ENCODE peak calls at places on chromosome 17, in nine cellular contexts. One of them, this sample, is unnamed.

GRCh38 chr17:42720996-42721583 is 23.8 kb downstream of the EZH1 start:
- DNase-seq in effector CD4-positive, alpha-beta T cell: peak
- DNase-seq in substantia nigra: no peak
- DNase-seq in left colon: no peak
- DNase-seq in smooth muscle cell of the brain vasculature: peak
- DNase-seq in left lung: no peak
- DNase-seq in NCI-H1417 treated with DMSO at 0.1 percent for 48 hours: peak
- DNase-seq in body of pancreas: peak
- DNase-seq in Ammon's horn: peak
- DNase-seq in this sample: peak

GRCh38 chr17:71168083-71168741 is 952.6 kb upstream of the SOX9 start:
- DNase-seq in effector CD4-positive, alpha-beta T cell: no peak
- DNase-seq in substantia nigra: no peak
- DNase-seq in left colon: no peak
- DNase-seq in smooth muscle cell of the brain vasculature: no peak
- DNase-seq in left lung: no peak
- DNase-seq in NCI-H1417 treated with DMSO at 0.1 percent for 48 hours: no peak
- DNase-seq in body of pancreas: peak
- DNase-seq in Ammon's horn: no peak
- DNase-seq in this sample: no peak

GRCh38 chr17:42849031-42849430 is 2.0 kb upstream of the AOC3 start:
- DNase-seq in effector CD4-positive, alpha-beta T cell: no peak
- DNase-seq in substantia nigra: no peak
- DNase-seq in left colon: no peak
- DNase-seq in smooth muscle cell of the brain vasculature: no peak
- DNase-seq in left lung: no peak
- DNase-seq in NCI-H1417 treated with DMSO at 0.1 percent for 48 hours: no peak
- DNase-seq in body of pancreas: no peak
- DNase-seq in Ammon's horn: no peak
- DNase-seq in this sample: no peak

GRCh38 chr17:79298801-79299200 is 224.2 kb downstream of the ENGASE start:
- DNase-seq in effector CD4-positive, alpha-beta T cell: no peak
- DNase-seq in substantia nigra: no peak
- DNase-seq in left colon: no peak
- DNase-seq in smooth muscle cell of the brain vasculature: no peak
- DNase-seq in left lung: no peak
- DNase-seq in NCI-H1417 treated with DMSO at 0.1 percent for 48 hours: no peak
- DNase-seq in body of pancreas: no peak
- DNase-seq in Ammon's horn: peak
- DNase-seq in this sample: no peak

GRCh38 chr17:27778193-27778592 is 22.1 kb downstream of the NOS2 start:
- DNase-seq in effector CD4-positive, alpha-beta T cell: no peak
- DNase-seq in substantia nigra: no peak
- DNase-seq in left colon: no peak
- DNase-seq in smooth muscle cell of the brain vasculature: no peak
- DNase-seq in left lung: peak
- DNase-seq in NCI-H1417 treated with DMSO at 0.1 percent for 48 hours: no peak
- DNase-seq in body of pancreas: no peak
- DNase-seq in Ammon's horn: no peak
- DNase-seq in this sample: no peak

GRCh38 chr17:27293359-27293897 is 486 bp upstream of the WSB1 start:
- DNase-seq in effector CD4-positive, alpha-beta T cell: no peak
- DNase-seq in substantia nigra: no peak
- DNase-seq in left colon: peak
- DNase-seq in smooth muscle cell of the brain vasculature: no peak
- DNase-seq in left lung: peak
- DNase-seq in NCI-H1417 treated with DMSO at 0.1 percent for 48 hours: no peak
- DNase-seq in body of pancreas: no peak
- DNase-seq in Ammon's horn: no peak
- DNase-seq in this sample: peak

GRCh38 chr17:62725791-62726249 is 82.3 kb downstream of the MARCHF10 start:
- DNase-seq in effector CD4-positive, alpha-beta T cell: no peak
- DNase-seq in substantia nigra: no peak
- DNase-seq in left colon: peak
- DNase-seq in smooth muscle cell of the brain vasculature: no peak
- DNase-seq in left lung: no peak
- DNase-seq in NCI-H1417 treated with DMSO at 0.1 percent for 48 hours: no peak
- DNase-seq in body of pancreas: no peak
- DNase-seq in Ammon's horn: no peak
- DNase-seq in this sample: no peak

GRCh38 chr17:1998426-1998784 is 26.7 kb downstream of the RTN4RL1 start:
- DNase-seq in effector CD4-positive, alpha-beta T cell: no peak
- DNase-seq in substantia nigra: no peak
- DNase-seq in left colon: peak
- DNase-seq in smooth muscle cell of the brain vasculature: no peak
- DNase-seq in left lung: no peak
- DNase-seq in NCI-H1417 treated with DMSO at 0.1 percent for 48 hours: no peak
- DNase-seq in body of pancreas: peak
- DNase-seq in Ammon's horn: no peak
- DNase-seq in this sample: no peak

GRCh38 chr17:2964831-2965230 is 98.6 kb downstream of the OR1D5 start:
- DNase-seq in effector CD4-positive, alpha-beta T cell: no peak
- DNase-seq in substantia nigra: no peak
- DNase-seq in left colon: no peak
- DNase-seq in smooth muscle cell of the brain vasculature: no peak
- DNase-seq in left lung: peak
- DNase-seq in NCI-H1417 treated with DMSO at 0.1 percent for 48 hours: no peak
- DNase-seq in body of pancreas: no peak
- DNase-seq in Ammon's horn: no peak
- DNase-seq in this sample: no peak

GRCh38 chr17:4362141-4362540 is 4.3 kb downstream of the UBE2G1 start:
- DNase-seq in effector CD4-positive, alpha-beta T cell: no peak
- DNase-seq in substantia nigra: no peak
- DNase-seq in left colon: no peak
- DNase-seq in smooth muscle cell of the brain vasculature: no peak
- DNase-seq in left lung: no peak
- DNase-seq in NCI-H1417 treated with DMSO at 0.1 percent for 48 hours: no peak
- DNase-seq in body of pancreas: no peak
- DNase-seq in Ammon's horn: peak
- DNase-seq in this sample: no peak

GRCh38 chr17:73191443-73192218 is 1.2 kb upstream of the COG1 start:
- DNase-seq in effector CD4-positive, alpha-beta T cell: peak
- DNase-seq in substantia nigra: peak
- DNase-seq in left colon: peak
- DNase-seq in smooth muscle cell of the brain vasculature: peak
- DNase-seq in left lung: no peak
- DNase-seq in NCI-H1417 treated with DMSO at 0.1 percent for 48 hours: peak
- DNase-seq in body of pancreas: peak
- DNase-seq in Ammon's horn: peak
- DNase-seq in this sample: peak

GRCh38 chr17:76687278-76688164 is 23.2 kb downstream of the MXRA7 start:
- DNase-seq in effector CD4-positive, alpha-beta T cell: no peak
- DNase-seq in substantia nigra: no peak
- DNase-seq in left colon: no peak
- DNase-seq in smooth muscle cell of the brain vasculature: no peak
- DNase-seq in left lung: no peak
- DNase-seq in NCI-H1417 treated with DMSO at 0.1 percent for 48 hours: no peak
- DNase-seq in body of pancreas: peak
- DNase-seq in Ammon's horn: no peak
- DNase-seq in this sample: no peak

GRCh38 chr17:63431939-63432804 is 13.9 kb downstream of the CYB561 start:
- DNase-seq in effector CD4-positive, alpha-beta T cell: no peak
- DNase-seq in substantia nigra: no peak
- DNase-seq in left colon: peak
- DNase-seq in smooth muscle cell of the brain vasculature: no peak
- DNase-seq in left lung: peak
- DNase-seq in NCI-H1417 treated with DMSO at 0.1 percent for 48 hours: no peak
- DNase-seq in body of pancreas: peak
- DNase-seq in Ammon's horn: no peak
- DNase-seq in this sample: no peak

GRCh38 chr17:64320613-64321553 is 57.8 kb upstream of the TEX2 start:
- DNase-seq in effector CD4-positive, alpha-beta T cell: peak
- DNase-seq in substantia nigra: no peak
- DNase-seq in left colon: peak
- DNase-seq in smooth muscle cell of the brain vasculature: peak
- DNase-seq in left lung: no peak
- DNase-seq in NCI-H1417 treated with DMSO at 0.1 percent for 48 hours: no peak
- DNase-seq in body of pancreas: peak
- DNase-seq in Ammon's horn: peak
- DNase-seq in this sample: peak

GRCh38 chr17:50576864-50577263 is 16.3 kb downstream of the CACNA1G start:
- DNase-seq in effector CD4-positive, alpha-beta T cell: no peak
- DNase-seq in substantia nigra: no peak
- DNase-seq in left colon: no peak
- DNase-seq in smooth muscle cell of the brain vasculature: no peak
- DNase-seq in left lung: no peak
- DNase-seq in NCI-H1417 treated with DMSO at 0.1 percent for 48 hours: no peak
- DNase-seq in body of pancreas: no peak
- DNase-seq in Ammon's horn: no peak
- DNase-seq in this sample: no peak

GRCh38 chr17:7019406-7019805 is 3.4 kb upstream of the BCL6B start:
- DNase-seq in effector CD4-positive, alpha-beta T cell: no peak
- DNase-seq in substantia nigra: no peak
- DNase-seq in left colon: no peak
- DNase-seq in smooth muscle cell of the brain vasculature: no peak
- DNase-seq in left lung: no peak
- DNase-seq in NCI-H1417 treated with DMSO at 0.1 percent for 48 hours: no peak
- DNase-seq in body of pancreas: no peak
- DNase-seq in Ammon's horn: no peak
- DNase-seq in this sample: no peak